ENCODE peak calls at places on chromosome 2, in six cellular contexts. U, F, T, N, Q and R are unnamed samples.
A peak's percentile ranks its signal among the peaks of the same experiment; 100 is the strongest.

GRCh38 chr2:200054681-200055468 is 99.5 kb downstream of the MAIP1 start:
- DNase-seq in U (no peak), F (no peak), T (no peak), N (no peak), Q (no peak), R (no peak)

GRCh38 chr2:38187416-38188127 is 111.6 kb upstream of the CYP1B1 start:
- DNase-seq in U (peak; percentile 67), F (no peak), T (peak; percentile 52), N (no peak), Q (peak; percentile 77), R (no peak)

GRCh38 chr2:108570416-108570815 is 36.1 kb downstream of the LIMS1 start:
- DNase-seq in U (no peak), F (no peak), T (no peak), N (no peak), Q (no peak), R (no peak)

GRCh38 chr2:17104454-17104853 is 413.8 kb downstream of the RAD51AP2 start:
- DNase-seq in U (no peak), F (no peak), T (no peak), N (no peak), Q (no peak), R (no peak)

GRCh38 chr2:132936791-132937190 is 266.8 kb upstream of the LYPD1 start:
- DNase-seq in U (no peak), F (no peak), T (no peak), N (no peak), Q (no peak), R (no peak)

GRCh38 chr2:167941604-167942003 is 305.8 kb downstream of the STK39 start:
- DNase-seq in U (no peak), F (no peak), T (no peak), N (no peak), Q (no peak), R (no peak)

GRCh38 chr2:240919786-240920782 is 13.9 kb downstream of the CROCC2 start:
- DNase-seq in U (peak; percentile 44), F (no peak), T (peak; percentile 7), N (no peak), Q (peak; percentile 64), R (no peak)

GRCh38 chr2:10904455-10904854 is 7.3 kb upstream of the KCNF1 start:
- DNase-seq in U (no peak), F (no peak), T (no peak), N (no peak), Q (no peak), R (no peak)

GRCh38 chr2:167484875-167485274 is 596.6 kb downstream of the XIRP2 start:
- DNase-seq in U (no peak), F (no peak), T (no peak), N (no peak), Q (no peak), R (no peak)

GRCh38 chr2:194545978-194546377 is 1111.0 kb upstream of the SLC39A10 start:
- DNase-seq in U (no peak), F (no peak), T (no peak), N (no peak), Q (no peak), R (peak; percentile 17)

GRCh38 chr2:85111819-85112281 is 21.3 kb upstream of the TCF7L1 start:
- DNase-seq in U (no peak), F (no peak), T (no peak), N (no peak), Q (no peak), R (no peak)

GRCh38 chr2:134668821-134669220 is 50.0 kb downstream of the TMEM163 start:
- DNase-seq in U (peak; percentile 69), F (peak; percentile 67), T (peak; percentile 20), N (peak; percentile 65), Q (no peak), R (no peak)

GRCh38 chr2:181660181-181660580 is 3.3 kb upstream of the CERKL start:
- DNase-seq in U (no peak), F (no peak), T (no peak), N (no peak), Q (no peak), R (no peak)

GRCh38 chr2:212254331-212254730 is 284.3 kb downstream of the ERBB4 start:
- DNase-seq in U (no peak), F (no peak), T (no peak), N (no peak), Q (no peak), R (no peak)

GRCh38 chr2:53317863-53318262 is 449.7 kb upstream of the CHAC2 start:
- DNase-seq in U (no peak), F (no peak), T (no peak), N (no peak), Q (no peak), R (no peak)

GRCh38 chr2:131413148-131413747 is 49.3 kb upstream of the RAB6D start:
- DNase-seq in U (no peak), F (no peak), T (no peak), N (no peak), Q (no peak), R (peak; percentile 69)

GRCh38 chr2:19356545-19357382 is 1.7 kb downstream of the OSR1 start:
- DNase-seq in U (no peak), F (no peak), T (no peak), N (no peak), Q (no peak), R (no peak)

GRCh38 chr2:133444411-133444934 is 123.8 kb downstream of the NCKAP5 start:
- DNase-seq in U (no peak), F (no peak), T (no peak), N (no peak), Q (no peak), R (no peak)

GRCh38 chr2:234204480-234204879 is 154.0 kb downstream of the SPP2 start:
- DNase-seq in U (no peak), F (no peak), T (no peak), N (no peak), Q (no peak), R (no peak)

GRCh38 chr2:117613101-117613500 is 201.4 kb upstream of the DDX18 start:
- DNase-seq in U (no peak), F (no peak), T (no peak), N (no peak), Q (no peak), R (no peak)

GRCh38 chr2:144708641-144709040 is 188.7 kb upstream of the ZEB2 start:
- DNase-seq in U (no peak), F (no peak), T (no peak), N (no peak), Q (no peak), R (no peak)

GRCh38 chr2:220949476-220949875 is 622.6 kb downstream of the EPHA4 start:
- DNase-seq in U (no peak), F (no peak), T (no peak), N (no peak), Q (no peak), R (no peak)

GRCh38 chr2:85308951-85309555 is 18.7 kb downstream of the TGOLN2 start:
- DNase-seq in U (peak; percentile 63), F (no peak), T (peak; percentile 73), N (no peak), Q (peak; percentile 95), R (no peak)

DNA sequence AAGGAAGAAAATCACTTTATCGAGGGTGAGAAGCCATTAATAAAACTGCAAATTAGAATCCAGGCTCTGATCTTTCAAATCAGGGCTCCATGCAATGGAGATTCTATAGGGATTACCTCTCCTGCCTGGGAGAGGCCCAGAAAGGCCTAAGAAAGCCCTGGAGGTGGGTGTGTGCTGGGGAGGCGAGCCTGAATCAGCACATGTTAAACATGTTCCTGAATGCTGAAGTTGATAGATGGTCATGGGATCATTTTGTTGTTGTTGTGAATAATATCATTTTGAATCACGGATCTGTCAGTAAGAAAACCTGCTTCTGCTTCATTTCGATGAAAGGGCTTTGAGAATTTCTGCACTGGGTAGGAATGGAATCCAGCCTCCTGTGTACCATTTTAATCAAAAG is 254.4 kb downstream of the ACKR3 start:
- DNase-seq in U (no peak), F (no peak), T (no peak), N (no peak), Q (no peak), R (no peak)
- H3K4me1 ChIP-seq in U (peaks cover 17% of the 10 kb centered on the region), F (no peaks in the 10 kb centered on the region), T (no peaks in the 10 kb centered on the region), N (no peaks in the 10 kb centered on the region), Q (peaks cover 2% of the 10 kb centered on the region), R (no peaks in the 10 kb centered on the region)

GRCh38 chr2:3535794-3536681 is 16.7 kb upstream of the ADI1 start:
- DNase-seq in U (peak; percentile 59), F (no peak), T (peak; percentile 33), N (no peak), Q (peak; percentile 95), R (peak; percentile 48)
- H3K4me3 ChIP-seq in U (peak overlapping the region; percentile 48), F (peak overlapping the region; percentile 40), T (peak overlapping the region; percentile 38), N (no peak overlapping the region), Q (peak overlapping the region; percentile 49), R (no peak overlapping the region)

GRCh38 chr2:111667542-111668273 is 216.3 kb downstream of the ANAPC1 start:
- DNase-seq in U (no peak), F (no peak), T (no peak), N (no peak), Q (no peak), R (peak; percentile 45)

GRCh38 chr2:111665551-111666116 is 218.4 kb downstream of the ANAPC1 start:
- DNase-seq in U (no peak), F (no peak), T (no peak), N (no peak), Q (no peak), R (no peak)

GRCh38 chr2:111667001-111667400 is 217.0 kb downstream of the ANAPC1 start:
- DNase-seq in U (no peak), F (no peak), T (no peak), N (no peak), Q (no peak), R (no peak)

GRCh38 chr2:111665011-111665410 is 219.0 kb downstream of the ANAPC1 start:
- DNase-seq in U (no peak), F (no peak), T (no peak), N (no peak), Q (no peak), R (no peak)

DNA sequence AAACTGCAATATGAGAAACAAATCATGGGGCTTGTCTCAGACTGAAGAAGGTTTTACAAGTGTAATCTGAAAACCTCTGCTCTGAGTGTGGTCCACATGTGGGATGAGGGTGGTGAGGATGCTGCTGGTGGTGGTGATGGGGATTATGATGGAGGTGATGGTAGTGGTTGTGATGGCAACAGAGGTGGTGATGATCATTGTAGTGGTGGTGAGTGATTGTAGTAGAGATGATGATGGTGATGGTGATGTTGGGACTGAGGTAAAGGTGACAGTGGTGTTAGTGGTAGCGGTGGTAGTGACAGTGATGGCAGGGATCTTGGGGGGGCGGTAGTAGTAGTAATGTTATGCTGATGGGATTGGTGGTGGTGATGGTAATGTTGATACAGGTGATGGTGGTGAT is 217.8 kb downstream of the ANAPC1 start:
- DNase-seq in U (no peak), F (no peak), T (no peak), N (no peak), Q (no peak), R (no peak)
- H3K4me1 ChIP-seq in U (peaks cover 32% of the 10 kb centered on the region), F (no peaks in the 10 kb centered on the region), T (no peaks in the 10 kb centered on the region), N (no peaks in the 10 kb centered on the region), Q (no peaks in the 10 kb centered on the region), R (no peaks in the 10 kb centered on the region)

DNA sequence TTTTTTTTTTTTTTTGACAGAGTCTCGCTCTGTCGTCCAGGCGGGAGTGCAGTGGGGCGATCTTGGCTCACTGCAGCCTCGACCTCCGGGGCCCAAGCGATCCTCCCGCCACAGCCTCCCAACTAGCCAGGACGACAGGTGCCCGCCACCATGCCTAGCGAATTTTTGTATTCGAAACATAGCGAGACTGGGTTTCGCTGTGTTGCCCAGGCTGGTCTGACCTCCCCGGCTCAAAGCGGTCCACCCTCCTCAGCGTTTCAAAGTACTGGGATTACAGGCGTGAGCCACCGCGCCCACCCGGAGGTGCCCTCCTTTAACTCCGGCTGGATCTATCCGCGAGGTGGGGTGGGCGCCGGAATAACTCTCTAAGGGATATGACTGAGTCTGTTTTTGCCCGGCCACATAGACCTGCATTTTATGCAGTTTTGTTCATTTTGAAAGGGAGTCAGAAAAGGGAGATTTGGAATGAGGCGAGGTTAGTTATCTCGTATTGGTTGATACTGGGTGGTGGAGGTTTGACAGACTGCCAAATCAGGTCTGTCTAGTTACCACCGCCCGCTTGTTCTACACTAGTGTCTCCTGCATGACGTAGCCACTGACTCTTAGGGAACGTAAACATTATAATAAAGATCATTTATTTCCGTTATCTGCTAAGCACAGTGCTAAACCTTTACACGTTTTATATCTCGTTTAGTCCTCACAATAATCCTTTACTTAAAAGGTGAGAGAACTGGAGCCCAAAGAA is 928 bp upstream of the CCT4 start:
- DNase-seq in U (no peak), F (no peak), T (peak; percentile 26), N (no peak), Q (peak; percentile 74), R (no peak)
- H3K4me3 ChIP-seq in U (peak overlapping the region; percentile 82), F (peak overlapping the region; percentile 100), T (peak overlapping the region; percentile 79), N (no peak overlapping the region), Q (no peak overlapping the region), R (peak overlapping the region; percentile 87)